ENCODE peak calls at places on chromosome 13, in six cellular contexts. A is HEK293T, R is COLO829, N is cardiac fibroblast, M is gastrocnemius medialis, Y is non-pigmented ciliary epithelial cell. U is an unnamed sample.

GRCh38 chr13:74145249-74145970 is 11.2 kb upstream of the KLF12 start:
- DNase-seq in A (no peak), R (no peak), N (peak), M (no peak), Y (no peak), U (no peak)

GRCh38 chr13:45396548-45397095 is 21.6 kb downstream of the SLC25A30 start:
- DNase-seq in A (no peak), R (no peak), N (peak), M (no peak), Y (no peak), U (peak)

GRCh38 chr13:65843314-65843731 is 1386.8 kb downstream of the PCDH9 start:
- DNase-seq in A (no peak), R (no peak), N (no peak), M (no peak), Y (no peak), U (no peak)

GRCh38 chr13:113776231-113777125 is 17.5 kb downstream of the TMEM255B start:
- DNase-seq in A (no peak), R (no peak), N (no peak), M (no peak), Y (no peak), U (no peak)

GRCh38 chr13:108915095-108915633 is 285.8 kb downstream of the MYO16 start:
- DNase-seq in A (no peak), R (peak), N (peak), M (no peak), Y (no peak), U (peak)

GRCh38 chr13:37616131-37616530 is 17.6 kb upstream of the POSTN start:
- DNase-seq in A (no peak), R (no peak), N (no peak), M (no peak), Y (no peak), U (no peak)

GRCh38 chr13:98223741-98224140 is 46.7 kb upstream of the RNF113B start:
- DNase-seq in A (no peak), R (no peak), N (no peak), M (no peak), Y (no peak), U (no peak)

GRCh38 chr13:56713656-56714055 is 427.1 kb upstream of the PRR20A start:
- DNase-seq in A (no peak), R (no peak), N (no peak), M (no peak), Y (no peak), U (no peak)

GRCh38 chr13:108425056-108425455 is 155.5 kb downstream of the TNFSF13B start:
- DNase-seq in A (no peak), R (no peak), N (peak), M (no peak), Y (peak), U (no peak)

GRCh38 chr13:48009298-48009697 is 8.2 kb upstream of the SUCLA2 start:
- DNase-seq in A (no peak), R (no peak), N (peak), M (no peak), Y (peak), U (peak)

GRCh38 chr13:26529441-26529840 is 28.0 kb upstream of the WASF3 start:
- DNase-seq in A (peak), R (peak), N (peak), M (no peak), Y (peak), U (peak)

GRCh38 chr13:46487748-46488147 is 65.2 kb upstream of the LRCH1 start:
- DNase-seq in A (no peak), R (no peak), N (no peak), M (no peak), Y (no peak), U (no peak)

GRCh38 chr13:101003566-101003965 is 329.0 kb upstream of the TMTC4 start:
- DNase-seq in A (no peak), R (no peak), N (no peak), M (no peak), Y (no peak), U (no peak)

GRCh38 chr13:93621966-93622365 is 395.4 kb downstream of the GPC6 start:
- DNase-seq in A (no peak), R (no peak), N (no peak), M (no peak), Y (no peak), U (no peak)

GRCh38 chr13:32016119-32016518 is 15.5 kb upstream of the FRY start:
- DNase-seq in A (no peak), R (no peak), N (no peak), M (no peak), Y (no peak), U (no peak)

GRCh38 chr13:93183302-93183701 is 43.3 kb upstream of the GPC6 start:
- DNase-seq in A (no peak), R (no peak), N (no peak), M (no peak), Y (no peak), U (no peak)

GRCh38 chr13:42878721-42879120 is 97.3 kb downstream of the FAM216B start:
- DNase-seq in A (no peak), R (no peak), N (peak), M (no peak), Y (no peak), U (no peak)

GRCh38 chr13:64446372-64446771 is 2783.8 kb downstream of the PCDH9 start:
- DNase-seq in A (peak), R (peak), N (no peak), M (no peak), Y (no peak), U (no peak)

GRCh38 chr13:34738251-34739170 is 203.6 kb upstream of the NBEA start:
- DNase-seq in A (no peak), R (no peak), N (peak), M (no peak), Y (no peak), U (no peak)

GRCh38 chr13:48551329-48551728 is 18.4 kb upstream of the RCBTB2 start:
- DNase-seq in A (no peak), R (no peak), N (no peak), M (no peak), Y (no peak), U (no peak)

GRCh38 chr13:21218351-21219043 is 42.0 kb downstream of the MRPL57 start:
- DNase-seq in A (no peak), R (no peak), N (no peak), M (no peak), Y (no peak), U (no peak)

GRCh38 chr13:39956036-39956435 is 300.6 kb downstream of the COG6 start:
- DNase-seq in A (no peak), R (no peak), N (no peak), M (no peak), Y (no peak), U (no peak)

GRCh38 chr13:108326318-108326717 is 56.8 kb downstream of the TNFSF13B start:
- DNase-seq in A (no peak), R (no peak), N (no peak), M (no peak), Y (no peak), U (no peak)

GRCh38 chr13:48251616-48252081 is 18.6 kb downstream of the ITM2B start:
- DNase-seq in A (no peak), R (no peak), N (peak), M (no peak), Y (no peak), U (no peak)

GRCh38 chr13:95115525-95115924 is 185.7 kb downstream of the ABCC4 start:
- DNase-seq in A (no peak), R (no peak), N (no peak), M (no peak), Y (no peak), U (no peak)

GRCh38 chr13:77429320-77430142 is 102.6 kb upstream of the MYCBP2 start:
- DNase-seq in A (no peak), R (no peak), N (no peak), M (no peak), Y (no peak), U (no peak)

GRCh38 chr13:95388420-95389079 is 87.3 kb upstream of the ABCC4 start:
- DNase-seq in A (no peak), R (no peak), N (no peak), M (no peak), Y (no peak), U (no peak)

GRCh38 chr13:95579303-95579702 is 26.8 kb downstream of the CLDN10 start:
- DNase-seq in A (no peak), R (no peak), N (no peak), M (no peak), Y (no peak), U (no peak)

GRCh38 chr13:98445340-98446233 is 131.3 kb downstream of the STK24 start:
- DNase-seq in A (peak), R (peak), N (peak), M (peak), Y (no peak), U (peak)

GRCh38 chr13:30928971-30929370 is 3.5 kb upstream of the TEX26 start:
- DNase-seq in A (no peak), R (no peak), N (no peak), M (no peak), Y (no peak), U (no peak)

GRCh38 chr13:29758591-29759114 is 91.8 kb downstream of the UBL3 start:
- DNase-seq in A (no peak), R (no peak), N (no peak), M (no peak), Y (no peak), U (no peak)

GRCh38 chr13:97348569-97349100 is 85.3 kb upstream of the RAP2A start:
- DNase-seq in A (no peak), R (no peak), N (no peak), M (no peak), Y (no peak), U (no peak)

GRCh38 chr13:35723820-35724219 is 247.3 kb upstream of the MAB21L1 start:
- DNase-seq in A (no peak), R (no peak), N (peak), M (no peak), Y (no peak), U (no peak)

GRCh38 chr13:21580736-21581135 is 23.2 kb downstream of the MICU2 start:
- DNase-seq in A (no peak), R (no peak), N (no peak), M (no peak), Y (no peak), U (no peak)

GRCh38 chr13:27043013-27043412 is 128.6 kb downstream of the USP12 start:
- DNase-seq in A (no peak), R (peak), N (peak), M (no peak), Y (peak), U (peak)

GRCh38 chr13:114339779-114340534 is 25.7 kb downstream of the CHAMP1 start:
- DNase-seq in A (no peak), R (peak), N (peak), M (no peak), Y (no peak), U (peak)

U was measured in foreskin melanocyte.